ENCODE peak calls at places on chromosomes 16 and 17, in six cellular contexts. A is K562, L is GM12878, K is HepG2, W is endothelial cell of umbilical vein, R is A549. T is an unnamed sample.
A peak's percentile ranks its signal among the peaks of the same experiment; 100 is the strongest.

GRCh38 chr17:72399608-72400487 is 279.0 kb downstream of the SOX9 start:
- DNase-seq in W (no peak), A (no peak), L (no peak), K (peak; percentile 100), R (no peak), T (no peak)

GRCh38 chr16:24988137-24988535 is 27.0 kb downstream of the ARHGAP17 start:
- DNase-seq in W (no peak), K (no peak), R (no peak), A (no peak), L (no peak), T (no peak)

GRCh38 chr16:57704905-57705852 is 10.6 kb downstream of the DRC7 start:
- DNase-seq in W (no peak), R (no peak), A (no peak), L (no peak), K (no peak), T (no peak)

GRCh38 chr17:72338847-72339790 is 218.3 kb downstream of the SOX9 start:
- DNase-seq in K (peak; percentile 97), A (no peak), W (peak; percentile 41), R (peak; percentile 53), L (no peak), T (no peak)

GRCh38 chr16:68194263-68194662 is 41.7 kb downstream of the ESRP2 start:
- DNase-seq in R (no peak), L (no peak), K (no peak), A (no peak), W (no peak), T (no peak)

GRCh38 chr17:42388381-42389134 is at the start of gene STAT3:
- DNase-seq in W (peak; percentile 100), R (peak; percentile 99), A (peak; percentile 100), K (peak; percentile 100), L (peak; percentile 100), T (peak; percentile 99)

GRCh38 chr17:41635121-41636097 is 11.0 kb upstream of the KRT17 start:
- DNase-seq in K (no peak), R (no peak), W (no peak), L (no peak), A (no peak), T (no peak)

GRCh38 chr17:43363926-43364285 is 34.9 kb upstream of the ARL4D start:
- DNase-seq in W (no peak), L (no peak), A (no peak), K (no peak), R (no peak), T (no peak)

GRCh38 chr16:66619036-66619435 is 14.5 kb downstream of the CMTM3 start:
- DNase-seq in L (no peak), R (no peak), A (no peak), K (no peak), W (no peak), T (no peak)

GRCh38 chr16:46833465-46833810 is 2.5 kb upstream of the C16orf87 start:
- DNase-seq in L (no peak), K (no peak), W (no peak), R (no peak), A (no peak), T (no peak)

GRCh38 chr17:45020354-45021138 is 30.9 kb downstream of the DCAKD start:
- DNase-seq in K (no peak), L (no peak), A (no peak), W (peak; percentile 64), R (no peak), T (no peak)

GRCh38 chr16:735982-736453 is 4.8 kb downstream of the CIAO3 start:
- DNase-seq in R (no peak), K (no peak), W (no peak), L (no peak), A (no peak), T (no peak)

GRCh38 chr16:19879241-19879792 is 5.3 kb downstream of the GPRC5B start:
- DNase-seq in W (no peak), R (no peak), A (no peak), K (peak; percentile 28), L (no peak), T (no peak)

GRCh38 chr17:68349157-68349556 is 57.9 kb downstream of the ARSG start:
- DNase-seq in A (no peak), L (peak; percentile 43), R (no peak), W (no peak), K (peak; percentile 27), T (no peak)

GRCh38 chr17:78793968-78794367 is 11.9 kb upstream of the CYTH1 start:
- DNase-seq in A (no peak), L (no peak), R (no peak), W (no peak), K (no peak), T (no peak)

GRCh38 chr16:75376475-75376907 is 56.8 kb downstream of the CFDP1 start:
- DNase-seq in L (no peak), W (no peak), K (no peak), A (no peak), R (no peak), T (no peak)

GRCh38 chr17:78019976-78020716 is 61.6 kb downstream of the TNRC6C start:
- DNase-seq in L (peak; percentile 60), A (no peak), R (no peak), W (no peak), K (no peak), T (no peak)

GRCh38 chr17:40841246-40841645 is 18.8 kb upstream of the KRT10 start:
- DNase-seq in W (no peak), K (no peak), A (peak; percentile 66), L (no peak), R (no peak), T (no peak)

GRCh38 chr16:10850478-10850850 is 26.5 kb upstream of the CIITA start:
- DNase-seq in L (no peak), R (no peak), W (no peak), K (no peak), A (no peak), T (no peak)

GRCh38 chr17:80539022-80539421 is 5.6 kb upstream of the RPTOR start:
- DNase-seq in K (no peak), L (no peak), A (peak; percentile 23), R (peak; percentile 41), W (peak; percentile 11), T (peak; percentile 40)

DNA sequence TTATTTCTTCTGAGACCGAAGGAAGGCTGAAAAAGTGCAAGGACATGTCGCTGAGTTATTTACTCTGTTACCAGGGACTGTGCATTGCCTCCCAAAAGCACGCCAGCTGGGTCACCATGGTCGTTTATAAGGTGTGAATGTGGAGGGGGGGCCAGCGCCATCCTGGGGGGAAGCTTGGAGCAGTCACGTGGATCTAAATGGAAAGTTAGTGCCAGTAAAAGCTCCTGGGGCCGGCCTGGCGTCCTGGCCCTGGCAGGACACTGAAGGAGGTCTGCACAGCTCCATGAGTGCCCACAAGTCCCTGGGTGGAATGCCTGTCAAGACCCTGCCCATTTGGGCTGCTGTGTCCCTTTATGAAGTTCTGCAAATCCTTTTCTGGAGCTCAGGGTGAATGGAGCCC is 82.6 kb downstream of the C16orf95 start:
- DNase-seq in A (no peak), R (no peak), K (no peak), W (no peak), L (no peak), T (no peak)
- TF ChIP-seq MYC in A (no peak), R (no peak), K (no peak), W (no peak), L (no peak), T (no peak)

GRCh38 chr17:33169580-33170285 is 123.4 kb downstream of the ASIC2 start:
- DNase-seq in W (no peak), A (no peak), L (no peak), R (no peak), K (no peak), T (no peak)
- TF ChIP-seq MYC in W (no peak), A (no peak), L (no peak), R (no peak), K (no peak), T (no peak)

GRCh38 chr16:80208750-80209149 is 332.0 kb upstream of the DYNLRB2 start:
- DNase-seq in A (no peak), R (no peak), K (no peak), W (no peak), L (no peak), T (no peak)

GRCh38 chr16:80202831-80203230 is 338.0 kb upstream of the DYNLRB2 start:
- DNase-seq in K (no peak), W (no peak), A (no peak), R (no peak), L (no peak), T (no peak)

GRCh38 chr16:80203821-80204220 is 337.0 kb upstream of the DYNLRB2 start:
- DNase-seq in W (no peak), L (no peak), K (no peak), A (no peak), R (no peak), T (no peak)

GRCh38 chr16:80210787-80211186 is 330.0 kb upstream of the DYNLRB2 start:
- DNase-seq in A (no peak), K (no peak), L (no peak), W (no peak), R (no peak), T (no peak)

GRCh38 chr16:80208015-80208414 is 332.8 kb upstream of the DYNLRB2 start:
- DNase-seq in A (no peak), R (no peak), W (no peak), L (no peak), K (no peak), T (no peak)
- TF ChIP-seq MYC in A (no peak), R (no peak), W (no peak), L (no peak), K (no peak), T (no peak)

GRCh38 chr17:50200447-50201225 is 795 bp downstream of the COL1A1 start:
- DNase-seq in K (peak; percentile 71), A (peak; percentile 86), L (no peak), R (peak; percentile 95), W (peak; percentile 68), T (peak; percentile 83)

GRCh38 chr17:50199211-50199633 is 2.2 kb downstream of the COL1A1 start:
- DNase-seq in L (no peak), W (no peak), A (no peak), K (no peak), R (no peak), T (no peak)

GRCh38 chr17:50201226-50201854 is at the start of gene COL1A1:
- DNase-seq in K (no peak), A (no peak), L (no peak), W (no peak), R (no peak), T (no peak)

GRCh38 chr17:50198026-50198669 is 3.3 kb downstream of the COL1A1 start:
- DNase-seq in R (peak; percentile 86), K (peak; percentile 72), W (peak; percentile 64), L (no peak), A (peak; percentile 67), T (peak; percentile 69)

DNA sequence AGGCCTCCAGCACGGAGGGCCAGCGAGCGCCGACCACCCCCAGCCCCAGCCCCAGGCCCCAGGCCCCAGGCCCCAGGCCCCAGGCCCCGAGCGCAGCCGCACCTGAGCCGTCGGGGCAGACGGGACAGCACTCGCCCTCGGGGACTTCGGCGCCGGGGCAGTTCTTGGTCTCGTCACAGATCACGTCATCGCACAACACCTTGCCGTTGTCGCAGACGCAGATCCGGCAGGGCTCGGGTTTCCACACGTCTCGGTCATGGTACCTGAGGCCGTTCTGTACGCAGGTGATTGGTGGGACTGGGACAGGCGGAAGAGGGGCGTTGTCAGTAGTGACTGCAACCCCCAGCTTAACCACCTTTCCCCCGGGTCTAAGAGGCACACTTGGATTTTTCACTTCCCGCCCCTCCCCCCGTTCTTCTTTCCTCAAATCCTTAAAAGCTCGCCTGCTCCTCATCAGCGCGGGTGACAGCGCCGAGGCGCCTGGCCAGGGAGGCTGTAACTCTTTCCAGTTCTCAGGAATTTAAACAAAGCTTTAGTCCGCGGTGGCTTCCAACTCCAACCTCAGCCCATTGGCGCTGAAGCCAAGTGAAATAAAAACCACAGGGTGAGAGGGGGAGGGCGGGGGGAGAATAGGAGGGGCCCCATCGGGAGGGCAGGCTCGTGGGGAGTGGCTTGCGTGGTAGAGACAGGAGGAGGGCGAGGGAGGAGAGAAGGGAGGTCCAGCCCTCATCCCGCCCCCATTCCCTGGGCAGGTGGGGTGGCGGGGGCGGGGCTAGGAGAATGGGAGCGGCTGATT is 1.6 kb downstream of the COL1A1 start:
- DNase-seq in L (no peak), W (peak; percentile 62), A (peak; percentile 87), K (peak; percentile 64), R (peak; percentile 96), T (peak; percentile 66)
- TF ChIP-seq MYC in L (no peak), W (no peak), A (no peak), K (no peak), R (no peak), T (no peak)

T was measured in NB4.